ENCODE peak calls at places on chromosome 6, in five cellular contexts. One of them, this sample, is unnamed.

GRCh38 chr6:118709859-118710350 is 58.5 kb upstream of the CEP85L start:
- DNase-seq in K562: peak
- DNase-seq in SK-N-SH: no peak
- DNase-seq in GM12878: peak
- DNase-seq in IMR-90: peak
- DNase-seq in this sample: no peak

GRCh38 chr6:150325093-150325772 is 43.6 kb upstream of the IYD start:
- DNase-seq in K562: no peak
- DNase-seq in SK-N-SH: no peak
- DNase-seq in GM12878: no peak
- DNase-seq in IMR-90: no peak
- DNase-seq in this sample: no peak

GRCh38 chr6:2231438-2231837 is 14.0 kb downstream of the GMDS start:
- DNase-seq in IMR-90: peak
- DNase-seq in SK-N-SH: no peak
- DNase-seq in K562: no peak
- DNase-seq in GM12878: no peak
- DNase-seq in this sample: no peak

GRCh38 chr6:31249184-31249583 is 22.7 kb downstream of the HLA-C start:
- DNase-seq in K562: no peak
- DNase-seq in SK-N-SH: no peak
- DNase-seq in IMR-90: no peak
- DNase-seq in GM12878: no peak
- DNase-seq in this sample: no peak

GRCh38 chr6:45001663-45002062 is 326.5 kb upstream of the RUNX2 start:
- DNase-seq in SK-N-SH: no peak
- DNase-seq in IMR-90: no peak
- DNase-seq in GM12878: peak
- DNase-seq in K562: no peak
- DNase-seq in this sample: no peak

GRCh38 chr6:118284736-118285360 is 263.2 kb upstream of the PLN start:
- DNase-seq in K562: no peak
- DNase-seq in IMR-90: peak
- DNase-seq in SK-N-SH: no peak
- DNase-seq in GM12878: no peak
- DNase-seq in this sample: no peak

GRCh38 chr6:7996538-7997225 is 67.5 kb downstream of the BLOC1S5 start:
- DNase-seq in SK-N-SH: peak
- DNase-seq in GM12878: no peak
- DNase-seq in IMR-90: peak
- DNase-seq in K562: no peak
- DNase-seq in this sample: no peak

GRCh38 chr6:42100029-42100901 is 42.2 kb downstream of the C6orf132 start:
- DNase-seq in IMR-90: peak
- DNase-seq in GM12878: no peak
- DNase-seq in K562: peak
- DNase-seq in SK-N-SH: no peak
- DNase-seq in this sample: peak

GRCh38 chr6:116779569-116780164 is 14.1 kb upstream of the FAM162B start:
- DNase-seq in IMR-90: peak
- DNase-seq in K562: peak
- DNase-seq in SK-N-SH: peak
- DNase-seq in GM12878: no peak
- DNase-seq in this sample: peak

GRCh38 chr6:138004423-138005287 is 102.6 kb downstream of the PERP start:
- DNase-seq in K562: peak
- DNase-seq in IMR-90: peak
- DNase-seq in GM12878: peak
- DNase-seq in SK-N-SH: no peak
- DNase-seq in this sample: peak

GRCh38 chr6:20060252-20060651 is 152.0 kb downstream of the MBOAT1 start:
- DNase-seq in K562: no peak
- DNase-seq in IMR-90: no peak
- DNase-seq in GM12878: no peak
- DNase-seq in SK-N-SH: no peak
- DNase-seq in this sample: no peak

GRCh38 chr6:18501313-18502013 is 114.3 kb downstream of the RNF144B start:
- DNase-seq in IMR-90: peak
- DNase-seq in GM12878: no peak
- DNase-seq in SK-N-SH: no peak
- DNase-seq in K562: no peak
- DNase-seq in this sample: peak

GRCh38 chr6:44932651-44933091 is 395.5 kb upstream of the RUNX2 start:
- DNase-seq in K562: no peak
- DNase-seq in IMR-90: no peak
- DNase-seq in GM12878: no peak
- DNase-seq in SK-N-SH: no peak
- DNase-seq in this sample: no peak

GRCh38 chr6:4059115-4059777 is 19.7 kb downstream of the FAM217A start:
- DNase-seq in K562: peak
- DNase-seq in SK-N-SH: no peak
- DNase-seq in GM12878: no peak
- DNase-seq in IMR-90: peak
- DNase-seq in this sample: peak

GRCh38 chr6:170516783-170517616 is 36.1 kb downstream of the PSMB1 start:
- DNase-seq in GM12878: no peak
- DNase-seq in K562: peak
- DNase-seq in SK-N-SH: peak
- DNase-seq in IMR-90: peak
- DNase-seq in this sample: peak

GRCh38 chr6:351867-352289 is 39.7 kb upstream of the IRF4 start:
- DNase-seq in SK-N-SH: no peak
- DNase-seq in GM12878: no peak
- DNase-seq in IMR-90: no peak
- DNase-seq in K562: no peak
- DNase-seq in this sample: no peak

GRCh38 chr6:43986177-43986825 is 141.0 kb downstream of the MRPL14 start:
- DNase-seq in SK-N-SH: no peak
- DNase-seq in K562: peak
- DNase-seq in GM12878: no peak
- DNase-seq in IMR-90: no peak
- DNase-seq in this sample: no peak

GRCh38 chr6:15950962-15951569 is 177.8 kb upstream of the MYLIP start:
- DNase-seq in IMR-90: no peak
- DNase-seq in K562: no peak
- DNase-seq in SK-N-SH: no peak
- DNase-seq in GM12878: no peak
- DNase-seq in this sample: no peak

GRCh38 chr6:63661769-63662168 is 26.2 kb downstream of the PHF3 start:
- DNase-seq in SK-N-SH: no peak
- DNase-seq in GM12878: no peak
- DNase-seq in IMR-90: no peak
- DNase-seq in K562: no peak
- DNase-seq in this sample: no peak

GRCh38 chr6:109441069-109441816 is 719 bp downstream of the SMPD2 start:
- DNase-seq in K562: peak
- DNase-seq in GM12878: no peak
- DNase-seq in IMR-90: peak
- DNase-seq in SK-N-SH: peak
- DNase-seq in this sample: peak

GRCh38 chr6:147154454-147154853 is 49.8 kb upstream of the STXBP5 start:
- DNase-seq in SK-N-SH: no peak
- DNase-seq in GM12878: no peak
- DNase-seq in IMR-90: peak
- DNase-seq in K562: no peak
- DNase-seq in this sample: peak

DNA sequence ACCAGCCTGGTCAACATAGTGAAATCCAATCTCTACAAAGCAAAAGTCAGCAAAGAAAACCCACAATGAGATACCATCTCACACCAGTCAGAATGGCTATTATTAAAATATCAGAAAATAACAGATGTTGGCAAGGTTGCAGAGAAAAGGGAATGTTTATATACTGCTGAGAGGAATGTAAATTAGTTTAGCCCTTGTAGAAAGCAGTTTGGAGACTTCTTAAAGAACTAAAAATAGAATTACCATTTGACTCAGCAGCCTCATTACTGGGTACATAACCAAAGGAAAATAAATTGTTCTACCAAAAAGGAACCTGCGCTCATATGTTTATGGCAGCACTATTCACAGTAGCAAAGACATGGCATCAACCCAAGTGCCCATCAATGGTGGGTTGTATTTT is 16.7 kb upstream of the GCM1 start:
- DNase-seq in SK-N-SH: no peak
- DNase-seq in IMR-90: peak
- DNase-seq in GM12878: no peak
- DNase-seq in K562: no peak
- DNase-seq in this sample: no peak
- TF ChIP-seq RCOR1 in SK-N-SH: no peak
- TF ChIP-seq RCOR1 in IMR-90: no peak
- TF ChIP-seq RCOR1 in GM12878: no peak
- TF ChIP-seq RCOR1 in K562: no peak
- TF ChIP-seq RCOR1 in this sample: no peak

DNA sequence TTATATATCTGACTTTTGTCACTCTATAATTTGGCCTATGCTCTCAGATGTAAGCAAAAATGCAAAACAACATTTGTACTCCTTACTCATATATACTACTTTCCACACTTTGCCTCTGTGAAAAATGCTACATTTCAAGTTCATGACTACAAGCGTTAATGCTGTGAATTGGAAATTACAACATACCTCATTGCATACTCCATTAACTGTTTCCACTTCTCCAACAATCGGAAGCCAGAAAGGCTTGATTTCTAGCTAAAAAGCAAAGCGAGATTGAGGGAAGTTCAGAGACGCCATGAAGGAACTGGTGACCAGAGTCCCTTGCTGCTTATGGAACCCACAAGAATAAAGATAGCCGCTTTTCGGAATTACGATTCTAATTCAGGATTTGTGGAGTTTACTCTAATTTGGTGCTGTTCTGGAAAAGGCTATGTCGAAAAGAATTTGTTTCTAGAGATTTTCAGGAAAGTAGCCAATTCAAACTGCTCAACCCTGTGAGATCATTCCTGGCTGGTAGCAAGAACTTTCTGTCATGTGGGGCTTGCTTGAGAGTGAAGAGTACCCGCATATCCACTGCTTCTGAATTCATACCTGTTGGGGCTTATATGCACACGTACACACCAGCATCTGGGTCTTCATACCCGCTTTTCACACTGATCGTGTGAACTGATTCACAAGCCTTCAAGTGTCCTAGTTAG is 98.0 kb upstream of the CITED2 start:
- DNase-seq in SK-N-SH: no peak
- DNase-seq in IMR-90: peak
- DNase-seq in K562: no peak
- DNase-seq in GM12878: no peak
- DNase-seq in this sample: no peak
- TF ChIP-seq RCOR1 in SK-N-SH: no peak
- TF ChIP-seq RCOR1 in IMR-90: no peak
- TF ChIP-seq RCOR1 in K562: no peak
- TF ChIP-seq RCOR1 in GM12878: no peak
- TF ChIP-seq RCOR1 in this sample: no peak

GRCh38 chr6:38676236-38676973 is 26.5 kb downstream of the GLO1 start:
- DNase-seq in SK-N-SH: no peak
- DNase-seq in IMR-90: no peak
- DNase-seq in K562: no peak
- DNase-seq in GM12878: peak
- DNase-seq in this sample: no peak

GRCh38 chr6:38673397-38674165 is 29.4 kb downstream of the GLO1 start:
- DNase-seq in K562: no peak
- DNase-seq in GM12878: peak
- DNase-seq in SK-N-SH: no peak
- DNase-seq in IMR-90: no peak
- DNase-seq in this sample: no peak

GRCh38 chr6:38676974-38677544 is 25.9 kb downstream of the GLO1 start:
- DNase-seq in IMR-90: no peak
- DNase-seq in SK-N-SH: no peak
- DNase-seq in K562: no peak
- DNase-seq in GM12878: no peak
- DNase-seq in this sample: no peak

DNA sequence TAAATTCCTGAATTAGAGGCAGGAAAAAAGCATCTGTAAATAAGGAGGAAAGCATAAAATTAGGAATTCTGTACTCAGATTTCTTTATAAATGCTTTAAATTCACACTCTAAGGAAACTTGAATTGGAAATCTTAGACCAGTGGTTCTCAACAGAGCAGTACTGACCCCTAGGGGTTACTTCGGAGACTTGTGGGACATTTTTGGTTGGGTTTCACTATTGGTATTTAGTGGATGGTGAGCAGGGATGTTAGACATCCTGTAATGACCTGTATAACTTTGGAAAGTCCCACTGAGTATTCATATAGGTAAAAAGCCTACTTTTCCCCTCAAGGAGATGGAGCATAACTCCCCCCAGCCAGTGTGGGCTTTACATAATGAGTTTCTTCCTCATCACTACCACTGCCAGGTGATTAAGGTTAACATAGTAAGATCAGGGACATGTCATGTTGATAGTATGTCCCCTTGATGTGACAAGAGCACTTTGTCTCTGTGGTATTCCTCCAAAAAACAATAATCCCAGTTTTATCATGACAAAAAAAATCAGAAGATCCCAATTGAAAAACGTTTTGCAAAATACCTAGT is 31.0 kb downstream of the GLO1 start:
- DNase-seq in GM12878: peak
- DNase-seq in SK-N-SH: peak
- DNase-seq in IMR-90: peak
- DNase-seq in K562: peak
- DNase-seq in this sample: peak
- TF ChIP-seq RCOR1 in GM12878: no peak
- TF ChIP-seq RCOR1 in SK-N-SH: no peak
- TF ChIP-seq RCOR1 in IMR-90: no peak
- TF ChIP-seq RCOR1 in K562: no peak
- TF ChIP-seq RCOR1 in this sample: no peak

GRCh38 chr6:13742961-13743735 is 31.5 kb upstream of the RANBP9 start:
- DNase-seq in K562: no peak
- DNase-seq in SK-N-SH: no peak
- DNase-seq in IMR-90: no peak
- DNase-seq in GM12878: no peak
- DNase-seq in this sample: no peak
- TF ChIP-seq RCOR1 in K562: no peak
- TF ChIP-seq RCOR1 in SK-N-SH: no peak
- TF ChIP-seq RCOR1 in IMR-90: no peak
- TF ChIP-seq RCOR1 in GM12878: no peak
- TF ChIP-seq RCOR1 in this sample: no peak

This sample was measured in A549.